ENCODE peak calls at places on chromosomes 3 and 15, in ten cellular contexts. Q is GM23248; T is stimulated activated CD8-positive, alpha-beta memory T cell treated with anti-CD3 and anti-CD28 coated beads, Interleukin-15, amount 100 ng/mL, for 4 hours; C is nucleus accumbens; H is B cell; E is NCI-H748 treated with DMSO at 0.1 percent for 48 hours; O is activated CD8-positive, alpha-beta memory T cell treated with anti-CD3 and anti-CD28 coated beads, Interleukin-2, amount 50 U/mL, for 48 hours; N is naive thymus-derived CD8-positive, alpha-beta T cell; R is heart left ventricle; M is GM10248. K is an unnamed sample.

GRCh38 chr15:44066211-44066827 is 128.8 kb downstream of the FRMD5 start:
- DNase-seq in Q (peak; percentile 82), T (no peak), C (peak; percentile 62), H (peak; percentile 10), E (peak; percentile 19), O (peak; percentile 79), N (peak; percentile 25), R (peak; percentile 42), M (peak; percentile 52), K (peak; percentile 91)

GRCh38 chr3:146160233-146160963 is 586 bp downstream of the PLOD2 start:
- DNase-seq in Q (peak; percentile 94), T (no peak), C (peak; percentile 39), H (peak; percentile 29), E (peak; percentile 42), O (peak; percentile 50), N (no peak), R (peak; percentile 68), M (peak; percentile 10), K (no peak)

GRCh38 chr15:40340038-40340739 is 550 bp downstream of the CCDC9B start:
- DNase-seq in Q (peak; percentile 77), T (no peak), C (peak; percentile 48), H (no peak), E (no peak), O (no peak), N (no peak), R (peak; percentile 94), M (no peak), K (no peak)

GRCh38 chr3:52182203-52182602 is 15.8 kb upstream of the ALAS1 start:
- DNase-seq in Q (no peak), T (no peak), C (no peak), H (no peak), E (no peak), O (no peak), N (no peak), R (no peak), M (no peak), K (no peak)

GRCh38 chr3:41681479-41681878 is 280.4 kb downstream of the ULK4 start:
- DNase-seq in Q (peak; percentile 94), T (no peak), C (no peak), H (no peak), E (no peak), O (no peak), N (no peak), R (no peak), M (no peak), K (no peak)

GRCh38 chr15:62895905-62896316 is 146.6 kb upstream of the TPM1 start:
- DNase-seq in Q (peak; percentile 80), T (no peak), C (no peak), H (no peak), E (no peak), O (no peak), N (no peak), R (no peak), M (no peak), K (peak; percentile 23)

GRCh38 chr15:48856947-48857346 is 21.0 kb upstream of the EID1 start:
- DNase-seq in Q (peak; percentile 49), T (no peak), C (no peak), H (no peak), E (no peak), O (no peak), N (no peak), R (no peak), M (no peak), K (no peak)

GRCh38 chr3:52345521-52346110 is 29.5 kb downstream of the DNAH1 start:
- DNase-seq in Q (peak; percentile 64), T (no peak), C (no peak), H (no peak), E (no peak), O (no peak), N (no peak), R (peak; percentile 12), M (no peak), K (no peak)

GRCh38 chr3:172332256-172333041 is 115.8 kb downstream of the GHSR start:
- DNase-seq in Q (peak; percentile 70), T (peak; percentile 9), C (peak; percentile 12), H (peak; percentile 57), E (peak; percentile 31), O (peak; percentile 61), N (peak; percentile 40), R (peak; percentile 56), M (peak; percentile 67), K (peak; percentile 70)

GRCh38 chr3:123620338-123620737 is 35.5 kb upstream of the HACD2 start:
- DNase-seq in Q (no peak), T (no peak), C (peak; percentile 65), H (no peak), E (no peak), O (no peak), N (no peak), R (no peak), M (no peak), K (no peak)

GRCh38 chr15:55770261-55770660 is 27.3 kb upstream of the PRTG start:
- DNase-seq in Q (no peak), T (no peak), C (no peak), H (no peak), E (no peak), O (no peak), N (no peak), R (no peak), M (no peak), K (no peak)

GRCh38 chr3:167820114-167820865 is 84.8 kb downstream of the SERPINI1 start:
- DNase-seq in Q (no peak), T (no peak), C (no peak), H (no peak), E (no peak), O (no peak), N (no peak), R (no peak), M (no peak), K (no peak)

GRCh38 chr3:8561365-8561764 is 59.7 kb downstream of the LMCD1 start:
- DNase-seq in Q (no peak), T (no peak), C (no peak), H (no peak), E (no peak), O (no peak), N (no peak), R (peak; percentile 78), M (no peak), K (no peak)

GRCh38 chr3:158152186-158152585 is 42.3 kb downstream of the RSRC1 start:
- DNase-seq in Q (peak; percentile 86), T (no peak), C (no peak), H (no peak), E (no peak), O (no peak), N (no peak), R (no peak), M (no peak), K (no peak)

GRCh38 chr3:67171841-67172240 is 173.7 kb downstream of the KBTBD8 start:
- DNase-seq in Q (no peak), T (no peak), C (no peak), H (no peak), E (no peak), O (no peak), N (no peak), R (no peak), M (no peak), K (no peak)

GRCh38 chr3:117873236-117873635 is 1161.4 kb downstream of the IGSF11 start:
- DNase-seq in Q (no peak), T (no peak), C (no peak), H (no peak), E (no peak), O (no peak), N (no peak), R (no peak), M (no peak), K (no peak)

GRCh38 chr15:40591310-40591845 is 2.7 kb upstream of the KNL1 start:
- DNase-seq in Q (no peak), T (no peak), C (no peak), H (no peak), E (no peak), O (no peak), N (no peak), R (no peak), M (no peak), K (no peak)

K was measured in Karpas-422.